ENCODE peak calls at places on chromosomes 5 and 9, in four cellular contexts. Z is body of pancreas; O is CD8-positive, alpha-beta memory T cell; N is OCI-LY7. S is an unnamed sample. For H3K9me3 and H3K36me3, the result is how much of the 10 kb centered on the place peaks cover.

GRCh38 chr5:158952951-158953350 is 146.8 kb downstream of the EBF1 start:
- DNase-seq in O (no peak), Z (no peak), N (peak), S (no peak)

GRCh38 chr9:131028221-131028884 is 19.4 kb downstream of the LAMC3 start:
- DNase-seq in O (no peak), Z (no peak), N (no peak), S (no peak)

GRCh38 chr5:170479484-170479883 is 24.3 kb upstream of the KCNIP1 start:
- DNase-seq in Z (peak), O (no peak), N (no peak), S (peak)

GRCh38 chr5:156354571-156354970 is 27.6 kb downstream of the SGCD start:
- DNase-seq in N (no peak), Z (no peak), O (no peak), S (no peak)

GRCh38 chr5:170631471-170632195 is 127.8 kb downstream of the KCNIP1 start:
- DNase-seq in N (no peak), Z (peak), O (no peak), S (peak)

GRCh38 chr9:68552700-68553099 is 12.0 kb upstream of the TMEM252 start:
- DNase-seq in N (no peak), O (no peak), Z (no peak), S (peak)

GRCh38 chr5:168002116-168002515 is 289.3 kb upstream of the WWC1 start:
- DNase-seq in Z (no peak), N (no peak), O (no peak), S (no peak)

GRCh38 chr5:93800988-93801811 is 59.8 kb upstream of the POU5F2 start:
- DNase-seq in Z (peak), N (peak), O (no peak), S (peak)

GRCh38 chr5:143879646-143880045 is 67.7 kb downstream of the HMHB1 start:
- DNase-seq in N (no peak), O (no peak), Z (no peak), S (no peak)

GRCh38 chr5:126341906-126342625 is 81.1 kb upstream of the GRAMD2B start:
- DNase-seq in O (no peak), Z (no peak), N (no peak), S (no peak)

GRCh38 chr5:96924016-96924443 is 11.8 kb upstream of the LNPEP start:
- DNase-seq in N (peak), Z (no peak), O (no peak), S (no peak)

DNA sequence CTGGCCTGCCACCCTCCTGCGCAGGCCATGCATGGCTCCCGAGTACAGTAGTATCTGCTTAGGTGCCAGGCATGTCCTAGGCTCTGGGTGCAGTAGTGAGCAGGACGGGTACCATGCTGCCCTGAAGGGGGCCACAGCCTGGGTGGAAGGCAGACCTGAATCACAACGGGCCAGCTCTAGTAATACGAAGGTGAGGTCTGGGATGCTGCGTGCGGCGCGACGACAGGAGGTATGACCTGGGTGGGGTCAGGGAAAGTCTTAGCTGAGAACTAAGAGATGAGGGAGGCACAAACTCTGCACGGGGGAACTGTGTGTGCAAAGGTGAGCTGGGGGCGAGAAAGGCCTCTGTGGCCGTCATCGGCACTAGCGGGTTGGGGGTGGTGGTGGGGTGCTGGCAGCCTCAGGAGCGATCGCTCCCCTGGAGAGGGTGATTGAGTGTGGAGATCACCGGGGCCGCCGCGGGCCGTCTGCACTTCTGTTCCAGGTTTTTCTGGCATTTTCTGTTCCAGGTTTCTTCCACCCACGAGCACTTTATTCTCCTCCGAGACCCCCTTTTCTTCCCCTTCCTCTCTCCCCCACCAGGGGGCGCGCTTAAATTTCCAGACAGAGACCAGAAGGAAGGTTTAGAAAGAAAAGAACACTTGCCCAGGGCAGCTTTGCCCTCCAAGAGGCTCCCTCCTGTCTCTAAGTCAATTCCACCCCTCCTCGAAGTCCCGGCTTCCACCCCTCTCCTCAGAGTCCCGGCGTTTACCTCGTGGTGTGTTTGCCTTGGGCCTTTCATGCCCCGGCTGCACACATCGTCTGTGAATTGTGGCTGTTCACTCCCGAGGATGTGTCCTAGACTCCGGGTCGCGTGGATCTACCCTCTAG is 15.1 kb downstream of the PDLIM4 start:
- DNase-seq in N (peak), Z (peak), O (peak), S (no peak)
- H3K4me3 ChIP-seq in N (no peak), Z (no peak), O (no peak), S (no peak)

GRCh38 chr9:93280661-93281259 is 96.8 kb downstream of the WNK2 start:
- DNase-seq in Z (no peak), N (no peak), O (no peak), S (no peak)

GRCh38 chr9:93276973-93277372 is 93.0 kb downstream of the WNK2 start:
- DNase-seq in Z (no peak), O (no peak), N (peak), S (no peak)

GRCh38 chr9:93278164-93278563 is 94.2 kb downstream of the WNK2 start:
- DNase-seq in O (no peak), Z (no peak), N (no peak), S (no peak)
- H3K9me3 ChIP-seq in O (under half), Z (under half), N (half or more), S (under half)

GRCh38 chr5:151810449-151810848 is 38.7 kb downstream of the G3BP1 start:
- DNase-seq in N (no peak), O (no peak), Z (no peak), S (no peak)

GRCh38 chr5:151811593-151812321 is 40.0 kb downstream of the G3BP1 start:
- DNase-seq in N (no peak), O (no peak), Z (no peak), S (no peak)

GRCh38 chr5:151810907-151811306 is 39.2 kb downstream of the G3BP1 start:
- DNase-seq in O (no peak), Z (no peak), N (no peak), S (no peak)

GRCh38 chr5:151805414-151806225 is 33.9 kb downstream of the G3BP1 start:
- DNase-seq in Z (peak), O (no peak), N (no peak), S (no peak)

DNA sequence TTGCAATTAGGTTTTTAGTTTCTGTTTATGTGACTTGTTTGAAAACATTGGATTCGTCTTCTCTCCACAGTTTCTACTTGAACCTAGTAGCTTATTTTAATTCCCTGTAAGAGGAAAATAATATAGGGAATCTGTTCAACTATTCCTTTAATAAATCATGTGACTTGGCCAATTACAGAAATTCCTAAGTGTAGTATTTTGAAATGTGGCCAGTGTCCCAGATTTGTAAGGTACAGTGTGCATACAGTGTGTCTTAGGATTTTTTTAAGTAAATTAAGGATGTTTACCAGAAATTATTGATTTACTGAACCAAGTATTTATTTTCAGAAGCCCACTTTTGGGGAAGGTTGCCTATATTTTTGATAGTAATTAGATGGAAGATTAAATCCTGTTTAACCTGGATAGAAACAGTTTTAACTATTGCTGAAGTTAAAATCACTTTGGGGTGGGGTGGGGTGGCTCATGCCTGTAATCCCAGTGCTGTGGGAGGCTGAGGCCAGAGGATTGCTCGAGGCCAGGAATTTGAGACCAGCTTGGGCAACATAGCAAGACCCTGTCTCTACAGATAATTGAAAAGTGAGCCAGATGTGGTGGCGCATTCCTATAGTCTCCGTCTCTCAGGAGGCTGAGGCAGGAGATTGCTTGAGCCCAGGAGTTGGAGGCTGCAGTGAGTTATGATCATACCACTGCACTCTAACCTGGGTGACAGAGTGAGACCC is 36.9 kb downstream of the G3BP1 start:
- DNase-seq in Z (no peak), O (no peak), N (no peak), S (no peak)
- H3K36me3 ChIP-seq in Z (under half), O (under half), N (half or more), S (half or more)

GRCh38 chr9:95552814-95553546 is 36.2 kb upstream of the PTCH1 start:
- DNase-seq in N (no peak), Z (peak), O (no peak), S (no peak)
- H3K4me3 ChIP-seq in N (no peak), Z (no peak), O (no peak), S (no peak)

S was measured in MG63.